ENCODE peak calls at places on chromosome 19, in four cellular contexts. Y is adipocyte; G is naive thymus-derived CD4-positive, alpha-beta T cell; A is GM23248. I is an unnamed sample. For H3K9me3, the result is how much of the 10 kb centered on the place peaks cover.

GRCh38 chr19:46288896-46289588 is 7.8 kb upstream of the HIF3A start:
- DNase-seq in G (no peak), A (peak), Y (peak), I (no peak)

GRCh38 chr19:55590621-55591020 is 8.7 kb downstream of the FIZ1 start:
- DNase-seq in G (no peak), Y (peak), A (peak), I (no peak)

GRCh38 chr19:18464646-18465045 is 26.7 kb upstream of the ISYNA1 start:
- DNase-seq in Y (peak), A (peak), G (no peak), I (no peak)

GRCh38 chr19:13143135-13143534 is 7.0 kb downstream of the STX10 start:
- DNase-seq in G (no peak), Y (peak), A (peak), I (no peak)

GRCh38 chr19:56136362-56136761 is 4.7 kb upstream of the ZNF444 start:
- DNase-seq in G (no peak), A (no peak), Y (no peak), I (no peak)

GRCh38 chr19:19276851-19277250 is 3.8 kb upstream of the TM6SF2 start:
- DNase-seq in G (no peak), A (no peak), Y (no peak), I (no peak)

GRCh38 chr19:14471436-14472187 is 3.5 kb downstream of the PTGER1 start:
- DNase-seq in G (no peak), Y (no peak), A (no peak), I (no peak)

GRCh38 chr19:53424968-53425597 is 6.7 kb upstream of the ZNF761 start:
- DNase-seq in Y (peak), G (peak), A (peak), I (peak)

DNA sequence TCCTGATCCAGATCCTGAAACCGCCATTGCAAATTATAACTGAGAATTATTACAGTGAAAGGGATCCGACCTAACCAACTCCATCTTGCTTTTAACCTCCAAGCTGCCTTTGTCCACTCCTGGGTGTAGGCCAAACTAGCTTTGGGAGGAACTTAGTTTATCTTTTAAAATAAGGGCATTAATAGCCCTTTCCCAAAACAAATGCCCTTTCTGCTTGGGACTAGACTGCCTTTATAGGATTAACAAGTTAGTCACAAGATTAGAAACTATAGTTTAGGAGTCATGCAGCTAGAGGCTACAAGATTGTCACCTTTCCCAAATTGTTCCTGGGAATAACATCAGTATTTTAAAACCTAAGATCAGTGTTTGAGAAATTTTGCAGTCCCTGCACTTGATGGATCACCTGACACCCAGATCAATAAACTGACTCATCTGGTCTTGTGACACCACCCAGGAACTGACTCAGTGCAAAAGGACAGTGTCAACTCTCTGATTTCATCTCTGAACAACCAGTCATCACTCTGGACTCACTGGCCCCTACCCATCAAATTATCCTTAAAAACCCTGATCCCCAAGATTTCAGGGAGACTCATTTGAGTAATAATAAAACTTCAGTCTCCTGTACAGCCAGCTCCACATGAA is 4.1 kb upstream of the ZNF841 start:
- DNase-seq in G (no peak), Y (no peak), A (no peak), I (no peak)
- H3K9me3 ChIP-seq in G (under half), Y (half or more), A (under half), I (under half)

GRCh38 chr19:1276620-1277007 is 1.3 kb downstream of the FAM174C start:
- DNase-seq in Y (no peak), A (no peak), G (peak), I (no peak)
- H3K9me3 ChIP-seq in Y (under half), A (under half), G (under half), I (under half)

DNA sequence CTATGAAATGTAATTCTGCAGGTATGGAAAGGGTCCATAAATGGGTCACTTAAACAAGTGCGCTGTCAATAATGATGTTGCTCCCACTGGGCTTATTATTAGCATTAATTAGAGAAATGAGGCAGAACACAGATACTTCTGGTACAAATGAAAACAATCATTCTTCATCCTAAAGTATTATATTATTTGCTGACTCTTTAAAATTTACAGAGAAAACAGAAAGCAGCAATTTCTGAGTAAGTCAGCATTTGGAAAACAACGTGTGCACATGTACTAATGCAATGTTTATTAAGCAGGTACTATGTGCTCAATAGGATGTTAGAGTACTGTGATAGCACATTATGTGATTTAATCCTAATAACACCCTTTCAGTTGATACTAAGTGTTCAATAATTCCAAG is 2.4 kb upstream of the ZNF676 start:
- DNase-seq in Y (no peak), A (no peak), G (no peak), I (no peak)
- H3K9me3 ChIP-seq in Y (half or more), A (under half), G (under half), I (under half)

GRCh38 chr19:23365222-23365621 is 30.0 kb downstream of the ZNF91 start:
- DNase-seq in A (no peak), Y (no peak), G (no peak), I (no peak)
- H3K9me3 ChIP-seq in A (under half), Y (half or more), G (under half), I (half or more)

GRCh38 chr19:8821748-8822241 is 10.3 kb downstream of the ZNF558 start:
- DNase-seq in G (no peak), Y (no peak), A (no peak), I (no peak)
- H3K9me3 ChIP-seq in G (under half), Y (under half), A (under half), I (under half)

DNA sequence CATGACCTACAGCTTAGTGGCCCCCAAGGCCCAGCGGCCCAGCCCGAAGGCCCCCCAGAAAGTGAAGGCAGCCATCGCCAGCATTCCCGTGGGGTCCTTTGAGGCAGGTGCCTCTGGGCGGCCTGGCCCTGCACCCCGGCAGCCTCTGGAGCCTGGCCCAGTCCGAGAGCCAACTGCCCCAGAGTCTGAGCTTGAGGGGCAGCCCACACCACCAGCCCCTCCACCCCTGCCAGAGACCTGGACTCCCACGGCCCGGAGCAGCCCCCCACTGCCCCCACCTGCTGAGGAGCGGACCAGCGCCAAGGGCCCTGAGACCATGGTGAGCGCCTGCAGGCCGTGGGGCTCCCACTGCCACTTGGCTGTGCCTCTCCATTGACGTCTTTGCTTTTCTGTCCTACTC is 9.0 kb upstream of the PRR19 start:
- DNase-seq in A (no peak), Y (no peak), G (no peak), I (no peak)
- H3K9me3 ChIP-seq in A (under half), Y (under half), G (under half), I (under half)

DNA sequence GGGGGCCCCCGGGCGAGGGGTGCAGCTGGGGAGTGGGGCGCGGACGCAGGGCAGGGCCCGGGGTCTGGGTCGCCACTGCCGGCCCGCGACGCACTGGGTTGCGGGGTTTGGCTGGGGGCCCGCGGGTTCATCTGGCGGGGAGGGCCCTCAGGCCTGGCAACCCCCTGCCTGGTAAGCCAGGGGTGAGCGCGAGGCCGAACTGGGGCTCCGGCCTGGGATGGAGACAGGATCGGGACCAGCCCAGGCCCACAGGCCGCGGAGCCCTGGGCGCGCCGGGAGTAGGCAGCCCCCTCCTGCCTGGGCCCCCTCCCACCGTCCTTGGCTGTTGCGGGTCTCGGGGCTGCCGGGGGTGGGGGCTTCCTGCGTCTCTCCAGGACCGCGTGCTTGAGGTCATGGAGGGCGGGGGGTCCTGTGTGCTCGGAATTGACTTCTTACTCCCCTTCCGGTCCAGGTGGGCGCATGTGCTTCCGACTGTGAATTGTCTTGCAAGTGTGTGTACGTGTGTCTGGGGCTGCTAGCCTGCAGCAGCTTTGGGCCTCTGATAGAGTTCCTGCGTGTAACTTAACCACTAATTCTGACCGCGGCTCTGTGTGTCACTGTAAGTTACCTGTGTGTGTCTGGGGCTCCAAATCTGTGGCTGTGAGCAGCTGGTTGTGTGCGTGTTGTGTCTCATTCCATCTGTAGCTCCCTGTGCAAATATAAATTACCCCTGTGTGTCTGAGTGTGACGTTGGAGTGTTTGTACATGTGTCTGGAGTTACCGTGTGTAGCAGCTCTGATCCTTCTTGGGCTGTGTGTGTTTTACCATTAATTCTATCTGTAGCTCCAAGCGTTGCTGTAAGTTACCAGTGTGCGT is 751 bp downstream of the GRAMD1A start:
- DNase-seq in A (peak), Y (peak), G (peak), I (no peak)
- H3K9me3 ChIP-seq in A (under half), Y (under half), G (under half), I (under half)

GRCh38 chr19:28519218-28519779 is 693.7 kb downstream of the UQCRFS1 start:
- DNase-seq in Y (no peak), G (no peak), A (no peak), I (no peak)
- H3K9me3 ChIP-seq in Y (under half), G (under half), A (under half), I (under half)

DNA sequence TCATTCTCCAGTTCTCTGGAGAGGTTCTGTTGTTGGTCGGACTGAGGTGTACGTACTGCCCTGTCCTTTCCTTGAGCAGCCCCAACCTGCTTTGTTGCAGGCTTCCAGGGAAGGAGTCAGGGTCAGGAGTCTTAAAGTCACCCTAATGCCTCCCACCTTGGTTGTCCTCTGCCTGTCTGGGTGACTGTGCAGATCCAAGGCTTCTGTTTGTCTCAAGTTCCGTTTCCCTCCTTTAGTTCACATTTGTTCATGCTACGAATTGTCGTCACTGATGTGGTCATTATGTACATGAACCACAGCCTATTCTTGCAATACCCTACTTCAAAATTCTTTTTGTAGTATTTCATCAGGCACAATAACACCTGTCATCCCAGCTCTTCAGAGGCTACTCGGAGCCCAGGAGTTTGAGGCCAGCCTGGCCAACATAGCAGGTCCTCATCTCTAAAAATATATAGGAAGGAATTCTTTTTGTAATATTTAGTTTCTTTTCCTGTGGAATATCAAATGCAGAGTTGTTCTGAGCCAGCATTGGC is 7.4 kb downstream of the ZNF586 start:
- DNase-seq in A (no peak), Y (no peak), G (no peak), I (no peak)
- H3K9me3 ChIP-seq in A (under half), Y (under half), G (half or more), I (half or more)

DNA sequence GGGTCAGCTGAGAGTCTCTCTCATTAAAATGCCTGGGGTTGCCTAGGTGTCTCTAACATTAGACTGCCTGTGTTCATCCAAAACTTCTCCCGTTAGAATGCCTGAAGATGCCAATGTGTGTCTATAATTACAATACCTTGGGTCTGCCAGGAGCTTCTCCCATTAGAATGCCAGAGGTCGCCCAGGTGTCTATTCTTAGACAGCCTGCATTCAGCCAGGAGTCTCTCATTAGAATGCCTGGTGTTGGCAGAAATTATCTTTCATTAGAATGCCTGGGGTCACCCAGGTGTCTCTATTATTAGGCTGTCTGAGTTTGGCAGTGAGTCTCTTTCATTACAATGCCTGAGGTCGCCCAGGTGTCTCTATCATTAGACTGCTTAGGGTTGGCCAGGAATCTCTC is 1560.2 kb downstream of the UQCRFS1 start:
- DNase-seq in G (no peak), Y (no peak), A (no peak), I (no peak)
- H3K9me3 ChIP-seq in G (under half), Y (under half), A (under half), I (under half)